ENCODE peak calls at places on chromosome 1, in five cellular contexts. U is suprapubic skin, P is prostate gland, Z is HCT116, M is HepG2. J is an unnamed sample.

GRCh38 chr1:54424398-54424797 is 18.2 kb upstream of the SSBP3 start:
- DNase-seq in U (peak), P (no peak), Z (no peak), M (no peak), J (no peak)

GRCh38 chr1:44834328-44834727 is 8.7 kb downstream of the PTCH2 start:
- DNase-seq in U (no peak), P (no peak), Z (no peak), M (no peak), J (no peak)

GRCh38 chr1:119768778-119769177 is at the start of gene HMGCS2:
- DNase-seq in U (no peak), P (no peak), Z (no peak), M (no peak), J (no peak)

GRCh38 chr1:172906778-172907592 is 143.8 kb downstream of the TNFSF18 start:
- DNase-seq in U (no peak), P (no peak), Z (peak), M (no peak), J (no peak)

GRCh38 chr1:204271970-204272369 is 58.2 kb upstream of the GOLT1A start:
- DNase-seq in U (no peak), P (no peak), Z (no peak), M (no peak), J (no peak)

GRCh38 chr1:185679220-185679619 is 55.0 kb upstream of the HMCN1 start:
- DNase-seq in U (no peak), P (peak), Z (no peak), M (no peak), J (no peak)

GRCh38 chr1:169812131-169812530 is 17.4 kb upstream of the METTL18 start:
- DNase-seq in U (no peak), P (no peak), Z (no peak), M (no peak), J (no peak)

GRCh38 chr1:7616076-7616833 is 154.8 kb upstream of the VAMP3 start:
- DNase-seq in U (no peak), P (peak), Z (no peak), M (peak), J (no peak)

GRCh38 chr1:7265771-7266371 is 480.6 kb downstream of the CAMTA1 start:
- DNase-seq in U (peak), P (no peak), Z (peak), M (peak), J (no peak)

DNA sequence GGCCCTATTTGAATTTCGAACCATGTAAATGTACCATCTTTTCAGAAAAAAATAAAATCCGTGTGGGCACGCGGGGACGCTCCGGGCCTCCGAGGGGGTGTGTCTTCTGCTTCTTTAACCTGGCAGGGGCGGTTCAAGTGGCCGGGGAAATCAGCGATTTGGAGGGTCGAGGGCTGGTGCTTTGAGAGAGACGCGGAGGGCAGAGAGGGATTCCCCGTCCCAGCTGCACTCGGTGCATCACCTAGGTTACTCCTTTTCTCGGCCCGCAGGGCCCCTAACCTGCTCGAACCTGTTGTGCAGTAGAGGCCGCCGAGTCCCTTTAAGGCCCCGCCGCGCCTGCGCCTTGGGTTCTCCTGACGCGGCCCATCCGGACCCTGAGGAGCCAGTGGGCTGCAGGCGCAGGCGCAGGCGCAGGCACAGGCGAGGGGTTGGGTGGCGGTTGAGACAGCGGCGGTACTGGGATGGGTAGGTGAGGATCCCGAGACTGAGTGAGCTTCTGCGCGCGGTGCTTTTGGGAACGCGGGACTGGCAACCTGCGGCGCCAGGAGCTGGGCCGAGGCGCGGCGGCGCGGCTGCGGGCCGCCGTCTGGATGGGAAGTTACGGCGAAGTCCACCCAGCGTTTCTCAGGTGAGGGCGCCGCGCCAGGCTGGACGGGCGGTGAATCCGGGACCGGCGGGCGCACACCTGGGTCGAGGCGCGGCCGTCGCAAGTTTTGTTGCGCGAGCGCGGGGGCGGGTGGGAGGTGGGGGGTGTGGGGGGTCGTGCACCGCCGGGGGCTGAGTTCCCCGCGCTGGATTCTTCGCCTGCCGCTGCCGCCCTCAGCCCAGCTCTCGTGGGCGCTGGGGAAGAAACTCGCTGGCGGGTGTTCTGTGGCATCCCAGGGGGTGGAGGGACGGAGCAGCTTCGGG is at the start of gene NBPF3:
- DNase-seq in U (no peak), P (peak), Z (peak), M (peak), J (peak)
- TF ChIP-seq POLR2A in U (no peak), P (peak), Z (peak), M (peak), J (no peak)

GRCh38 chr1:117586747-117587478 is 18.9 kb upstream of the TENT5C start:
- DNase-seq in U (no peak), P (peak), Z (no peak), M (no peak), J (no peak)

GRCh38 chr1:117586337-117586736 is 19.5 kb upstream of the TENT5C start:
- DNase-seq in U (no peak), P (no peak), Z (no peak), M (no peak), J (no peak)

GRCh38 chr1:117585086-117585485 is 20.8 kb upstream of the TENT5C start:
- DNase-seq in U (peak), P (no peak), Z (no peak), M (no peak), J (no peak)

GRCh38 chr1:117589531-117589930 is 16.3 kb upstream of the TENT5C start:
- DNase-seq in U (no peak), P (no peak), Z (no peak), M (no peak), J (no peak)

GRCh38 chr1:117587479-117588356 is 18.1 kb upstream of the TENT5C start:
- DNase-seq in U (no peak), P (no peak), Z (no peak), M (no peak), J (no peak)
- TF ChIP-seq POLR2AphosphoS5 in U (no peak), P (no peak), Z (no peak), M (no peak), J (no peak)

DNA sequence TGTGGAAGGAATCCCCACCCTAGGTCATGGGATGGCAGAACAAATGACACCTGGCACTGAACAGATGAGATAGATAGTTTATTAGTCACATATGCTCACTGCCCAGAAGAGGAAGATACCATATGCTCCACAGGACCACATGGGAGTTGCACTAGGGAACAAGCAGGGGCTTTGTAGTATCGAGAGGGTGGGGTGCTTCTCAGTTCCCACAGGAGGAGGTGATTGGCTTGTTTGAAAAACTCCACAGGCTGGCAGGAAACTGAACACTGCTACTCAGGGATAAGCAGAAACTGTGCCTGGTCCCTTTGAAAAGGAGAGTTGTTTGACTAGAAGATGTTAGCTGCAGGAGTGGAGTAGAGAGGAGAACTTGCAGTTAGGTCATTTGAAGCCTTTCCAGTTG is 31.9 kb upstream of the RXRG start:
- DNase-seq in U (no peak), P (no peak), Z (no peak), M (no peak), J (no peak)
- TF ChIP-seq POLR2A in U (no peak), P (no peak), Z (no peak), M (no peak), J (no peak)

DNA sequence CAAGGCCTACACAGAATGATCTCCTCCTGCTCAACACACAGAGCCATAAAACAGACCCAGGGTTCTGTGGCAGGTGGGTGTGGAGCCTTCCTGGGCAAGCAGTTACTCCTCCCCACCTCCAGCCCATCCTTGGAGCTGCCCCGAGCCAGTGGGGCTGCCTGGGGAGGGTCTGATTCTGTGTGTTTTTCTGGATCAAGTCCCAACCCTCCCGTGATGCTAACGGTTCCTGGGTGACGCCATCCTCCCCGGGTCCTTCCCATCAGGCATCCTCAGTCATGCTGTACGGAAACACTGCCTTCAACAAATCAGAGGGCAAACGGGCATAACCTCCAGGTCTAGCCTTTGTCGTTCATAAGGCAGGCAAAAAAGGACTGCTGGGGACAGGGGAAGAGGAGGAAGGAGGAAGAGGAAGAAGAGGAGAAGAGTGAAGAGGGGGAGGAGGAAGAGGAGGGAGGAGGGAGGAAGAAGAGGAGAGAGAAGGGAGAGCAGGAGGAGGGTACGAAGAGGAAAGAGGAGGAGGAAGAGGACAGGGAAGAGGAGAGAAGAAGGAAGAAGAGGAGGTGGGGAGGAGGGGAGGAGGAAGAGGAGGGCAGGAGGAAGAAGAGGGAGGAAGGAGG is 84.5 kb downstream of the ITPKB start:
- DNase-seq in U (no peak), P (no peak), Z (no peak), M (no peak), J (no peak)
- TF ChIP-seq POLR2AphosphoS5 in U (no peak), P (no peak), Z (no peak), M (no peak), J (no peak)

GRCh38 chr1:167714098-167714850 is 7.5 kb upstream of the MPZL1 start:
- DNase-seq in U (peak), P (peak), Z (peak), M (peak), J (peak)
- TF ChIP-seq POLR2A in U (no peak), P (peak), Z (no peak), M (peak), J (peak)

GRCh38 chr1:155127105-155127671 is 488 bp upstream of the EFNA1 start:
- DNase-seq in U (peak), P (peak), Z (no peak), M (peak), J (no peak)
- TF ChIP-seq POLR2AphosphoS5 in U (no peak), P (peak), Z (no peak), M (peak), J (no peak)

GRCh38 chr1:116335847-116336246 is 37.2 kb upstream of the ATP1A1 start:
- DNase-seq in U (no peak), P (no peak), Z (no peak), M (no peak), J (no peak)
- TF ChIP-seq POLR2A in U (no peak), P (no peak), Z (no peak), M (no peak), J (no peak)

GRCh38 chr1:39973503-39974135 is 18.7 kb downstream of the MFSD2A start:
- DNase-seq in U (peak), P (peak), Z (peak), M (peak), J (peak)

GRCh38 chr1:39971138-39971537 is 16.2 kb downstream of the MFSD2A start:
- DNase-seq in U (no peak), P (no peak), Z (no peak), M (no peak), J (no peak)

GRCh38 chr1:39970274-39970673 is 15.3 kb downstream of the MFSD2A start:
- DNase-seq in U (no peak), P (no peak), Z (no peak), M (no peak), J (no peak)

GRCh38 chr1:39969048-39969447 is 14.1 kb downstream of the MFSD2A start:
- DNase-seq in U (no peak), P (no peak), Z (no peak), M (no peak), J (no peak)

DNA sequence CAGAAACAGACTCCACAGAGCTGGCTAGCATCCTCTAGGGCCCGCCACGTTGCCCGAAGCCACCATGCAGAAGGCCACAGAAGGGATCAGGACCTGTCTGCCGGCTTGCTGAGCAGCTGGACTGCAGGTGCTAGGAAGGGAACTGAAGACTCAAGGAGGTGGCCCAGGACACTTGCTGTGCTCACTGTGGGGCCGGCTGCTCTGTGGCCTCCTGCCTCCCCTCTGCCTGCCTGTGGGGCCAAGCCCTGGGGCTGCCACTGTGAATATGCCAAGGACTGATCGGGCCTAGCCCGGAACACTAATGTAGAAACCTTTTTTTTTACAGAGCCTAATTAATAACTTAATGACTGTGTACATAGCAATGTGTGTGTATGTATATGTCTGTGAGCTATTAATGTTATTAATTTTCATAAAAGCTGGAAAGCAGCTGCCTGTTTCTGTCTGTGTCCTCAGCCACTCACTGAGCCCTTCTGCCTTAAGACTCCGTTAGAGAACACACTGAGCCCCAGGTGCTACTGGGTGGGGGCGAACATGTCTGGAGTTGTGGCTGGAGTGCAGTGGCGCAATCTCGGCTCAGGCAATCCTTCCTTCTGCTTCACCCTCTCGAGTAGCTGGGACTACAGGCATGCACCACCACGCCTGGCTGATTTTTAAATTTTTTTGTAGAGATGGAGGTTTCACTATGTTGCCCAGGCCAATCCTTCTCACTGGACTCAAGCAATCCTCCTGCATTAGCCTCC is 14.8 kb downstream of the MFSD2A start:
- DNase-seq in U (no peak), P (no peak), Z (no peak), M (no peak), J (no peak)
- TF ChIP-seq POLR2AphosphoS5 in U (no peak), P (no peak), Z (no peak), M (no peak), J (no peak)

GRCh38 chr1:40161125-40161887 is at the start of gene RLF:
- DNase-seq in U (peak), P (peak), Z (peak), M (peak), J (peak)
- TF ChIP-seq POLR2A in U (peak), P (peak), Z (peak), M (peak), J (peak)